ENCODE peak calls at places on chromosomes 12 and 14, in four cellular contexts. X, Z, S and C are unnamed samples.

GRCh38 chr14:104253223-104253822 is 114.9 kb downstream of the KIF26A start:
- DNase-seq in X (no peak), Z (no peak), S (peak), C (no peak)

GRCh38 chr14:50657753-50658152 is 10.4 kb downstream of the SAV1 start:
- DNase-seq in X (no peak), Z (no peak), S (no peak), C (no peak)

GRCh38 chr12:124201248-124201647 is 93.6 kb upstream of the RFLNA start:
- DNase-seq in X (no peak), Z (no peak), S (no peak), C (no peak)

GRCh38 chr14:43640718-43641267 is 866.3 kb downstream of the FSCB start:
- DNase-seq in X (no peak), Z (no peak), S (no peak), C (no peak)

GRCh38 chr12:120625557-120626419 is 14.6 kb upstream of the CABP1 start:
- DNase-seq in X (peak), Z (no peak), S (no peak), C (peak)

GRCh38 chr12:123064356-123064755 is 83.9 kb downstream of the ARL6IP4 start:
- DNase-seq in X (peak), Z (peak), S (peak), C (no peak)

GRCh38 chr12:29544428-29545101 is 47.1 kb upstream of the OVCH1 start:
- DNase-seq in X (no peak), Z (no peak), S (no peak), C (no peak)

GRCh38 chr12:73798523-73798922 is 739.1 kb upstream of the ATXN7L3B start:
- DNase-seq in X (no peak), Z (no peak), S (no peak), C (no peak)

GRCh38 chr12:93174048-93174447 is 203.7 kb upstream of the NUDT4 start:
- DNase-seq in X (no peak), Z (no peak), S (no peak), C (no peak)

GRCh38 chr14:105582639-105583038 is 56.3 kb downstream of the TMEM121 start:
- DNase-seq in X (no peak), Z (no peak), S (no peak), C (no peak)

GRCh38 chr14:70622111-70622712 is 19.5 kb upstream of the TTC9 start:
- DNase-seq in X (peak), Z (no peak), S (no peak), C (peak)

GRCh38 chr14:91835197-91835919 is 32.0 kb downstream of the TC2N start:
- DNase-seq in X (no peak), Z (no peak), S (no peak), C (peak)

GRCh38 chr14:74973003-74973614 is 17.7 kb upstream of the PGF start:
- DNase-seq in X (no peak), Z (no peak), S (no peak), C (peak)

GRCh38 chr14:58705066-58705465 is 67.3 kb downstream of the DACT1 start:
- DNase-seq in X (no peak), Z (no peak), S (no peak), C (no peak)

GRCh38 chr14:62604524-62604923 is 440.7 kb downstream of the KCNH5 start:
- DNase-seq in X (no peak), Z (no peak), S (no peak), C (no peak)

GRCh38 chr14:100730530-100730929 is 3.8 kb downstream of the DLK1 start:
- DNase-seq in X (no peak), Z (no peak), S (no peak), C (no peak)

GRCh38 chr12:105477873-105478272 is 147.4 kb downstream of the C12orf75 start:
- DNase-seq in X (no peak), Z (no peak), S (no peak), C (no peak)

GRCh38 chr12:100643246-100643645 is 69.8 kb downstream of the GAS2L3 start:
- DNase-seq in X (no peak), Z (no peak), S (no peak), C (peak)

GRCh38 chr14:88864198-88864597 is 39.7 kb downstream of the TTC8 start:
- DNase-seq in X (no peak), Z (no peak), S (no peak), C (no peak)

GRCh38 chr12:57939291-57939690 is 2.1 kb upstream of the ATP23 start:
- DNase-seq in X (no peak), Z (no peak), S (no peak), C (no peak)

GRCh38 chr12:57940052-57940914 is 1.1 kb upstream of the ATP23 start:
- DNase-seq in X (no peak), Z (no peak), S (no peak), C (no peak)

GRCh38 chr12:57941165-57941894 is at the start of gene ATP23:
- DNase-seq in X (peak), Z (peak), S (peak), C (peak)

GRCh38 chr12:57943438-57944080 is 2.2 kb downstream of the ATP23 start:
- DNase-seq in X (no peak), Z (no peak), S (no peak), C (no peak)

DNA sequence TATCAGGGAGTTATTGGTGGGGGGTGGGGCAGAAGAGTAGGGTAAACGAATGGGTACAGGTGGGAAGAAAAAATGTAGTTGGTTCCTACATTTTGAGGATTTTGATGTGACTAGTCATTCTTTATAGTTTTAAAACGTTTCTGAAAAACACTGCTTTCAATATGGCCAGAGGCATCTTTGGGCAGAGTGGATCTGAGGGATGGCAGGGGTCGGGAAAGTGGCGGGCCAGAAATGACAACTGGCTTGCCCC is 527 bp upstream of the ATP23 start:
- DNase-seq in X (no peak), Z (no peak), S (no peak), C (no peak)
- H3K27ac ChIP-seq in X (peak), Z (peak), S (peak), C (peak)

GRCh38 chr12:130909111-130909510 is 37.2 kb downstream of the RAN start:
- DNase-seq in X (no peak), Z (no peak), S (no peak), C (no peak)

DNA sequence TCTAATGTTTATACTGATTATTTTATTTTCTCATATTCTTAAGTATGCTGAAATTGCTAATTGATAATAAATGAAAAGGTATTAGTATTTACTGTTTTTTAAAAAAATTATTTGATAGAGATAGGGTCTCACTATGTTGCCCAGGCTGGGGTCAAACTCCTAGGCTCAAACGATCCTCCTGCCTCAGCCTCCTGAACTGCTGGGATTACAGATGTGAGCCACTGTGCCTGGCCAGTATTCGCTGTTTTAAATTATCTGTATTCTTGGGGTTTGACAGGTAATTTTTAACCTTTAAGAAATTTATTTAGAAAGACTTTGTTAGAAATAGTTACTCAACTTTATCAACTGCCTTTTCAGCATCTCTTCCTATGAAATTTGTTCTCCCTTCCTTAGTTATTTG is 32.2 kb downstream of the RAN start:
- DNase-seq in X (no peak), Z (no peak), S (no peak), C (no peak)
- H3K27ac ChIP-seq in X (no peak), Z (no peak), S (no peak), C (no peak)

DNA sequence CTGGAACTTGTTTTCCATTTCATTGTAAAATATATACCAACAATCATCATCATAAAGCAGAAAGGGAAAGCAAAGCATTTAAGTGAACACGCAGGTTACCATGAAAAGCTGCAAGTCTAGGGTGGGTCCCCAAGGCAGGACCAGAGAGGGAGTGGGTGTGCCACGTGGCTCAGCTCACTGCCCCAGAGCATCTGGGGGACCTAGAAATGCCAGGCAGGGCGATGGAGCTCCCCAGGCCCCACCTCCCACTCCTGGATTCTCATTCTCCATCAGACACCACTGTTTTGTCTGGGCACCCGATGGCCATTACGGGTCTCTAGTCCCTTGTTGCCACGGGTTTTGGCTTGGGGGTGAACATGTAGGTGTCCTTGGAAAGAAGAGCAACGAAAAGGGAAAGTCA is 34.7 kb downstream of the BCL11B start:
- DNase-seq in X (no peak), Z (no peak), S (no peak), C (no peak)
- H3K27ac ChIP-seq in X (no peak), Z (no peak), S (no peak), C (no peak)

GRCh38 chr12:67482751-67483661 is 165.5 kb upstream of the DYRK2 start:
- DNase-seq in X (peak), Z (peak), S (no peak), C (peak)
- H3K27ac ChIP-seq in X (no peak), Z (no peak), S (no peak), C (no peak)

GRCh38 chr12:49645151-49646039 is 22.0 kb downstream of the PRPF40B start:
- DNase-seq in X (no peak), Z (no peak), S (no peak), C (peak)

GRCh38 chr12:49643135-49643534 is 19.8 kb downstream of the PRPF40B start:
- DNase-seq in X (no peak), Z (no peak), S (no peak), C (no peak)

GRCh38 chr12:49646331-49646830 is 23.0 kb downstream of the PRPF40B start:
- DNase-seq in X (no peak), Z (no peak), S (no peak), C (peak)

GRCh38 chr12:49643961-49644619 is 20.7 kb downstream of the PRPF40B start:
- DNase-seq in X (peak), Z (peak), S (no peak), C (no peak)

GRCh38 chr12:49644620-49644994 is 21.2 kb downstream of the PRPF40B start:
- DNase-seq in X (peak), Z (peak), S (peak), C (peak)
- H3K27ac ChIP-seq in X (peak), Z (peak), S (no peak), C (peak)

DNA sequence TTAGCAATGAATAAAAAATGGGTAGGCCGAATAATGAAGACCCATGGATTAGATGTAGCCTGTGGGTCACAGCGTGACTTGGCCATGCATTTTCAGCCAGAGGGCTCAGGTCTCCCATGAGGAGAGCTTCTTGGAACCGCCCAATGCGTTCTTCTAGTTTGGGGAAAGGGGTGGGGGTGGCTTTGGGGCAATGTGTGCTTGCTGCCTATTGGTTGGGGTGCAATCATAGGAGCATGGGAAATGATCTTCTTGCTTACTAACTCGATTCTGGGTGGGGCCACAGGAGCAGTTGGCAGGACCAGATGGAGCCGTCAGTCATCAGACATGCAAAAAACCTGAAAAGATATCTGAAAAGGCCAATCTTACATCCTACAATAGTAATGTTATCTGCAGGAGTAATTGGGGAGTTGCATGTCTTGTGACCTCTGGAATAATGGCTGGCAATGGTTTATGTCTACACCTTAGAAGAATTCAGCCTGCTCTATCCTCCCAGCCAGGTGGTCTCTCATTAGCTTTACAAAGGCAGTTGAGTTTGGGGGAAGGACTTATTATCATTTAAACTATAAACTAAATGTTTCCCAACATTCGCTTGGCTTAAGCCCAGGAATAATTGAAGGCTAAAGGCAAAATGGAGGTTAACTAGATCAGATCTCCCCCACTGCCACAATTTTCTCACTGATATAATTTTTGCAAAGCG is 158.6 kb upstream of the SFSWAP start:
- DNase-seq in X (no peak), Z (no peak), S (no peak), C (no peak)
- H3K27ac ChIP-seq in X (no peak), Z (no peak), S (no peak), C (no peak)

GRCh38 chr12:89948266-89949175 is 239.9 kb upstream of the ATP2B1 start:
- DNase-seq in X (no peak), Z (no peak), S (no peak), C (no peak)
- H3K27ac ChIP-seq in X (peak), Z (peak), S (peak), C (no peak)

GRCh38 chr12:41998451-41998850 is 146.2 kb downstream of the GXYLT1 start:
- DNase-seq in X (no peak), Z (no peak), S (no peak), C (no peak)

GRCh38 chr12:42003031-42003430 is 141.6 kb downstream of the GXYLT1 start:
- DNase-seq in X (no peak), Z (no peak), S (no peak), C (no peak)

GRCh38 chr12:42002563-42002962 is 142.1 kb downstream of the GXYLT1 start:
- DNase-seq in X (no peak), Z (no peak), S (no peak), C (no peak)
- H3K27ac ChIP-seq in X (no peak), Z (no peak), S (no peak), C (no peak)